ENCODE peak calls at places on chromosomes 1 and 21, in eight cellular contexts. V is kidney; M is CD8-positive, alpha-beta T cell; U is GM23248; F is upper lobe of right lung; J is A673; Y is lower lobe of right lung; O is HCT116. G is an unnamed sample.

GRCh38 chr1:46517932-46518498 is 28.4 kb downstream of the DMBX1 start:
- DNase-seq in Y (peak; percentile 13), O (no peak), M (no peak), J (no peak), U (no peak), V (peak; percentile 37), F (no peak), G (no peak)

GRCh38 chr1:220450927-220451326 is 77.0 kb upstream of the MARK1 start:
- DNase-seq in U (no peak), F (no peak), M (no peak), O (no peak), V (no peak), J (no peak), Y (no peak), G (no peak)

GRCh38 chr1:230713915-230714764 is at the start of gene AGT:
- DNase-seq in J (no peak), F (no peak), Y (no peak), O (no peak), M (no peak), V (no peak), U (peak; percentile 90), G (peak; percentile 64)

GRCh38 chr1:229891227-229891626 is 175.8 kb upstream of the GALNT2 start:
- DNase-seq in V (no peak), F (no peak), M (no peak), Y (no peak), U (no peak), J (no peak), O (no peak), G (no peak)

GRCh38 chr21:45996311-45997204 is 15.0 kb downstream of the COL6A1 start:
- DNase-seq in M (no peak), V (peak; percentile 59), J (no peak), F (no peak), O (no peak), Y (peak; percentile 46), U (peak; percentile 13), G (peak; percentile 23)

GRCh38 chr1:156149374-156150106 is 3.8 kb upstream of the SEMA4A start:
- DNase-seq in O (no peak), Y (no peak), F (no peak), J (no peak), M (no peak), U (no peak), V (no peak), G (no peak)

GRCh38 chr1:100626397-100626796 is 88.5 kb downstream of the GPR88 start:
- DNase-seq in U (peak; percentile 33), F (no peak), Y (no peak), M (no peak), J (no peak), O (no peak), V (no peak), G (no peak)

GRCh38 chr21:41095983-41096382 is 72.0 kb upstream of the BACE2 start:
- DNase-seq in F (no peak), Y (no peak), J (no peak), U (no peak), V (no peak), M (no peak), O (no peak), G (no peak)

GRCh38 chr21:23664193-23664694 is 1943.0 kb downstream of the MRPL39 start:
- DNase-seq in M (no peak), O (no peak), V (no peak), Y (no peak), F (no peak), U (no peak), J (peak; percentile 18), G (no peak)

GRCh38 chr1:58727363-58727762 is 27.5 kb upstream of the MYSM1 start:
- DNase-seq in M (no peak), V (no peak), O (peak; percentile 83), U (peak; percentile 95), J (peak; percentile 50), F (no peak), Y (no peak), G (no peak)

GRCh38 chr1:229557913-229558414 is 543 bp downstream of the ABCB10 start:
- DNase-seq in Y (peak; percentile 68), U (peak; percentile 51), J (peak; percentile 48), F (peak; percentile 82), V (peak; percentile 86), M (peak; percentile 1), O (no peak), G (no peak)

GRCh38 chr1:54283214-54283996 is 83.4 kb downstream of the MRPL37 start:
- DNase-seq in U (no peak), M (no peak), V (peak; percentile 13), O (no peak), Y (no peak), J (no peak), F (no peak), G (no peak)

GRCh38 chr1:201645956-201646355 is 107.0 kb downstream of the NAV1 start:
- DNase-seq in Y (no peak), U (peak; percentile 69), O (no peak), J (no peak), V (no peak), F (no peak), M (no peak), G (no peak)

GRCh38 chr1:94677087-94677486 is 135.5 kb upstream of the F3 start:
- DNase-seq in Y (no peak), V (no peak), F (no peak), U (no peak), M (no peak), J (no peak), O (no peak), G (no peak)

GRCh38 chr1:191152776-191153175 is 675.1 kb upstream of the BRINP3 start:
- DNase-seq in J (no peak), M (no peak), O (no peak), U (no peak), F (no peak), Y (no peak), V (no peak), G (no peak)

GRCh38 chr1:6985528-6986276 is 200.4 kb downstream of the CAMTA1 start:
- DNase-seq in J (no peak), M (no peak), U (no peak), O (no peak), Y (no peak), V (no peak), F (no peak), G (no peak)

GRCh38 chr1:181090653-181091126 is 2.2 kb downstream of the IER5 start:
- DNase-seq in F (no peak), J (no peak), O (no peak), Y (no peak), U (peak; percentile 54), M (no peak), V (no peak), G (no peak)

GRCh38 chr1:25679170-25679569 is 62.6 kb downstream of the MAN1C1 start:
- DNase-seq in V (no peak), O (no peak), M (no peak), Y (no peak), J (no peak), U (no peak), F (peak; percentile 30), G (no peak)

GRCh38 chr1:115838805-115839705 is 1.9 kb downstream of the NHLH2 start:
- DNase-seq in F (peak; percentile 75), O (no peak), J (peak; percentile 41), Y (peak; percentile 55), M (no peak), V (peak; percentile 73), U (peak; percentile 59), G (no peak)

DNA sequence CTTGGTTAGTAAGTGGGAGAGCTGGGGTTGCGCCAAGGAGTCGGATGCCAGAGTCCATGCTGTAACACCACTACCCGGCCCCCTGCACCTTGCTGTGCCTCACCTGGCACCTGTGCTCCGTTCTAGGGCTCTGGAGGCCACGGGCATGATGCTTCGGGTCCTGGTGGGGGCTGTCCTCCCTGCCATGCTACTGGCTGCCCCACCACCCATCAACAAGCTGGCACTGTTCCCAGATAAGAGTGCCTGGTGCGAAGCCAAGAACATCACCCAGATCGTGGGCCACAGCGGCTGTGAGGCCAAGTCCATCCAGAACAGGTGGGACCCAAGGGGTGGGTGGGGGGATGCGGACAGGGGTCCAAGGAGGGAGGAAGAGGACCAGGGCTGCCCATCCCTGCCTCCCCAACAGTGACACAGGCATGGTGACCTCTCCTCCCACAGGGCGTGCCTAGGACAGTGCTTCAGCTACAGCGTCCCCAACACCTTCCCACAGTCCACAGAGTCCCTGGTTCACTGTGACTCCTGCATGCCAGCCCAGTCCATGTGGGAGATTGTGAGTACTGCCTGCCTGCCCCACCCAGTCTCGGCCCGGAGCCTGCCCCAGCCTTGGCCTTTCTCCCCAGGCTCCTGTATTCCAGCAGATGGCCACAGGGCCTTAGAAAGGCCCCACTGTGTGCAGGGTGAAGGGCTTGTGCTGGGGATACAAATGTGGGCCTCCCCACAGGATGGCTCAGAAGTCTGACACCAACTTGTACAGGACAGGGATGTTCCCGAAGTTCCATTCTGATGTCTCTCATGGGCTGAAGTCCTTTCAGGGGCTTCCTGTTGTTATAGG is 9.6 kb upstream of the HTR6 start:
- DNase-seq in F (no peak), Y (no peak), O (no peak), M (no peak), V (peak; percentile 66), J (no peak), U (no peak), G (no peak)
- H3K4me1 ChIP-seq in F (peaks cover 31% of the 10 kb centered on the region), Y (peaks cover 40% of the 10 kb centered on the region), O (peaks cover 28% of the 10 kb centered on the region), M (peaks cover 11% of the 10 kb centered on the region), V (peaks cover 7% of the 10 kb centered on the region), J (peaks cover 8% of the 10 kb centered on the region), U (peaks cover 45% of the 10 kb centered on the region), G (peaks cover 14% of the 10 kb centered on the region)

DNA sequence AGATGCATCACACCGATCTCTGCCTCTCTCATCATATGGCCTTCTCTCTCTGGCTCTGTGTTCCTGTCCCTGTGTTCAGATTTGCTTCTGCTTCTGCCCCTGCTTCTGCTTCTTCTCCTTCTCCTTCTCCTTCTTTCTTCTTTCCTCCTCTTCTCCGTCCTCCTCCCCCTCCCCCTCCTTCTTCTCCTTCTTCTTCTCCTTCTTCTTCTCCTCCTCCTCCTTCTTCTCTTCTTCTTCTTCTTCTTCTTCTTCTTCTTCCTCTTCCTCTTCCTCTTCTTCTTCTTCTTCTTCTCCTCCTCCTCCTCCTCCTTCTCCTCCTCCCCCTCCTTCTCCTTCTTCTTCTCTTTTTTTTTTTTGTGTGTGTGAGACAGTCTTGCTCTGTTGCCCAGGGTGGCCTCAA is 139.9 kb upstream of the KLHDC7A start:
- DNase-seq in V (no peak), U (no peak), Y (no peak), M (no peak), O (no peak), F (no peak), J (no peak), G (no peak)
- H3K4me1 ChIP-seq in V (no peaks in the 10 kb centered on the region), U (no peaks in the 10 kb centered on the region), Y (no peaks in the 10 kb centered on the region), M (no peaks in the 10 kb centered on the region), O (peaks cover 5% of the 10 kb centered on the region), F (no peaks in the 10 kb centered on the region), J (peaks cover 18% of the 10 kb centered on the region), G (no peaks in the 10 kb centered on the region)

DNA sequence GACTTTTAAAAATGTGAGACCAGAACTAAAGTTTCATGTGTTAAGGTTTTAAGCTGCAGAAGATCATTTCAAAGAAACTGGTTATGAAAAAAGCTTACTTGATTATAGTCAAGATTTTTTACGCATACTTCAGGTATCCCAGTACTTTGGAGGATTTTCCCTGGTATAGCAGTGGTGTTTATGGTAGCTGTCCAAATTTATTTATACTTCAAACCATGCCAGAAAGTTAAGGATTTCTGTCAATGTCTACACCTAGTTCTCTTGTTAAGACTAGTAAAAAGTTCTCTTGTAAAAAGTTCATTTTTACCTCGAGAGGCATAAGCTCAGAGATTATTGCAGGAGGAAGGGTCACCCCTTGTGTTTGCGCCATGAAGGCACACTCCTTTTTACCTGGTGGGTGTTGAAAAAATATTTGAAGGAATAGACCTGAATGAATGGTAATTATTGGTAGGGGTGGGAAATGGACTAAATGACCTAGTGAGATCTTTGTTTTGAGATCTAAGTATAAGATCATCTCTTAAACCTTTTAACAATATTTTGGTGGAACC is 2.8 kb downstream of the DYRK1A start:
- DNase-seq in O (no peak), V (no peak), F (no peak), Y (no peak), U (no peak), J (no peak), M (no peak), G (no peak)
- H3K4me1 ChIP-seq in O (peaks cover 70% of the 10 kb centered on the region), V (peaks cover 12% of the 10 kb centered on the region), F (peaks cover 55% of the 10 kb centered on the region), Y (peaks cover 69% of the 10 kb centered on the region), U (peaks cover 49% of the 10 kb centered on the region), J (peaks cover 46% of the 10 kb centered on the region), M (peaks cover 61% of the 10 kb centered on the region), G (no peaks in the 10 kb centered on the region)

GRCh38 chr1:159924791-159925712 is at the start of gene TAGLN2:
- DNase-seq in M (peak; percentile 83), F (peak; percentile 96), Y (peak; percentile 95), U (peak; percentile 95), J (peak; percentile 90), O (peak; percentile 79), V (peak; percentile 97), G (peak; percentile 94)
- H3K4me1 ChIP-seq in M (peaks cover 40% of the 10 kb centered on the region), F (peaks cover 38% of the 10 kb centered on the region), Y (peaks cover 47% of the 10 kb centered on the region), U (peaks cover 23% of the 10 kb centered on the region), J (peaks cover 19% of the 10 kb centered on the region), O (peaks cover 42% of the 10 kb centered on the region), V (peaks cover 25% of the 10 kb centered on the region), G (peaks cover 15% of the 10 kb centered on the region)